ENCODE peak calls at places on chromosomes 2 and 18, in five cellular contexts. One of them, this sample, is unnamed.
A peak's percentile ranks its signal among the peaks of the same experiment; 100 is the strongest.

GRCh38 chr2:109217362-109218086 is 88.5 kb downstream of the SH3RF3 start:
- DNase-seq in A549: no peak
- DNase-seq in K562: no peak
- DNase-seq in SK-N-SH: no peak
- DNase-seq in GM12878: no peak
- DNase-seq in this sample: peak; percentile 100

GRCh38 chr18:78901923-78902794 is 77.5 kb upstream of the SALL3 start:
- DNase-seq in A549: no peak
- DNase-seq in K562: no peak
- DNase-seq in SK-N-SH: no peak
- DNase-seq in GM12878: no peak
- DNase-seq in this sample: no peak

GRCh38 chr2:224166661-224167060 is 127.6 kb upstream of the SERPINE2 start:
- DNase-seq in A549: no peak
- DNase-seq in K562: no peak
- DNase-seq in SK-N-SH: no peak
- DNase-seq in GM12878: no peak
- DNase-seq in this sample: no peak

GRCh38 chr2:3692375-3692774 is 11.0 kb upstream of the DCDC2C start:
- DNase-seq in A549: peak; percentile 40
- DNase-seq in K562: peak; percentile 11
- DNase-seq in SK-N-SH: peak; percentile 68
- DNase-seq in GM12878: no peak
- DNase-seq in this sample: peak; percentile 31

GRCh38 chr18:78925557-78926242 is 53.9 kb upstream of the SALL3 start:
- DNase-seq in A549: no peak
- DNase-seq in K562: no peak
- DNase-seq in SK-N-SH: no peak
- DNase-seq in GM12878: no peak
- DNase-seq in this sample: no peak

GRCh38 chr18:34444622-34445021 is 219.9 kb upstream of the NOL4 start:
- DNase-seq in A549: no peak
- DNase-seq in K562: no peak
- DNase-seq in SK-N-SH: no peak
- DNase-seq in GM12878: no peak
- DNase-seq in this sample: no peak

GRCh38 chr18:38038242-38038641 is 472.6 kb upstream of the CELF4 start:
- DNase-seq in A549: no peak
- DNase-seq in K562: no peak
- DNase-seq in SK-N-SH: no peak
- DNase-seq in GM12878: no peak
- DNase-seq in this sample: no peak

GRCh38 chr2:170411660-170412059 is 233.7 kb downstream of the MYO3B start:
- DNase-seq in A549: no peak
- DNase-seq in K562: no peak
- DNase-seq in SK-N-SH: no peak
- DNase-seq in GM12878: no peak
- DNase-seq in this sample: no peak

GRCh38 chr2:127225186-127225960 is 5.3 kb upstream of the CYP27C1 start:
- DNase-seq in A549: no peak
- DNase-seq in K562: no peak
- DNase-seq in SK-N-SH: no peak
- DNase-seq in GM12878: no peak
- DNase-seq in this sample: peak; percentile 72

GRCh38 chr2:104855174-104856085 is 1.5 kb downstream of the POU3F3 start:
- DNase-seq in A549: no peak
- DNase-seq in K562: no peak
- DNase-seq in SK-N-SH: peak; percentile 56
- DNase-seq in GM12878: no peak
- DNase-seq in this sample: no peak

GRCh38 chr2:96928277-96928781 is 58.1 kb downstream of the FAM178B start:
- DNase-seq in A549: no peak
- DNase-seq in K562: no peak
- DNase-seq in SK-N-SH: no peak
- DNase-seq in GM12878: no peak
- DNase-seq in this sample: no peak

GRCh38 chr2:220664272-220665107 is 907.6 kb downstream of the EPHA4 start:
- DNase-seq in A549: no peak
- DNase-seq in K562: no peak
- DNase-seq in SK-N-SH: no peak
- DNase-seq in GM12878: no peak
- DNase-seq in this sample: peak; percentile 66

GRCh38 chr18:33755918-33756590 is 178.0 kb downstream of the ASXL3 start:
- DNase-seq in A549: peak; percentile 3
- DNase-seq in K562: no peak
- DNase-seq in SK-N-SH: no peak
- DNase-seq in GM12878: no peak
- DNase-seq in this sample: peak; percentile 93

GRCh38 chr2:98532761-98533160 is 75.6 kb downstream of the COA5 start:
- DNase-seq in A549: no peak
- DNase-seq in K562: no peak
- DNase-seq in SK-N-SH: no peak
- DNase-seq in GM12878: no peak
- DNase-seq in this sample: no peak

GRCh38 chr2:5698171-5698570 is 6.0 kb downstream of the SOX11 start:
- DNase-seq in A549: no peak
- DNase-seq in K562: no peak
- DNase-seq in SK-N-SH: no peak
- DNase-seq in GM12878: no peak
- DNase-seq in this sample: no peak

GRCh38 chr2:5696351-5696740 is 4.2 kb downstream of the SOX11 start:
- DNase-seq in A549: no peak
- DNase-seq in K562: no peak
- DNase-seq in SK-N-SH: peak; percentile 82
- DNase-seq in GM12878: no peak
- DNase-seq in this sample: peak; percentile 27

GRCh38 chr2:5695641-5696350 is 3.6 kb downstream of the SOX11 start:
- DNase-seq in A549: no peak
- DNase-seq in K562: no peak
- DNase-seq in SK-N-SH: peak; percentile 80
- DNase-seq in GM12878: no peak
- DNase-seq in this sample: peak; percentile 55

GRCh38 chr2:5697554-5697953 is 5.4 kb downstream of the SOX11 start:
- DNase-seq in A549: no peak
- DNase-seq in K562: no peak
- DNase-seq in SK-N-SH: no peak
- DNase-seq in GM12878: no peak
- DNase-seq in this sample: no peak

GRCh38 chr2:5696741-5697521 is 4.7 kb downstream of the SOX11 start:
- DNase-seq in A549: no peak
- DNase-seq in K562: no peak
- DNase-seq in SK-N-SH: peak; percentile 91
- DNase-seq in GM12878: no peak
- DNase-seq in this sample: peak; percentile 53
- H3K4me3 ChIP-seq in A549: no peak overlapping the region
- H3K4me3 ChIP-seq in K562: no peak overlapping the region
- H3K4me3 ChIP-seq in SK-N-SH: peak overlapping the region; percentile 95
- H3K4me3 ChIP-seq in GM12878: peak overlapping the region; percentile 22
- H3K4me3 ChIP-seq in this sample: peak overlapping the region; percentile 79

DNA sequence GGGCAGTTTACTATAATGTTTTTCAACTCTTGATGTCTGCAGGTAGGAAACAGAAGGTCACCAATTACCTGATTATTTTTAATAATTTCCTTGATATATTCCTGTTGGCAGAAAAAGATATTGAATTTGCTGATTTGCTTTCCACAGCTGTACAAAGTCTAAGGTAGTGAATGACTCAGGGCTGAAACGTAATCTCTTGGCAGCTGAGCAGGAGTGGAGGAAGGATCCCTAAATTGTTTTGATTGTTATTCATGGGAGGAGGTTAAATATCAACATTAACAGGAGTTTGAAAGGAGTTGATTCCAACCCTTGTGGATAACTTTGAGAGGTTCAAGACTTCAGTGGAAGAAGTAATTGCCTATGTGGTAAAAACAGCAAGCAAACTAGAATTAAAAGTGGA is 345.2 kb upstream of the SLC8A1 start:
- DNase-seq in A549: no peak
- DNase-seq in K562: no peak
- DNase-seq in SK-N-SH: no peak
- DNase-seq in GM12878: no peak
- DNase-seq in this sample: peak; percentile 38
- TF ChIP-seq RCOR1 in A549: no peak
- TF ChIP-seq RCOR1 in K562: no peak
- TF ChIP-seq RCOR1 in SK-N-SH: no peak
- TF ChIP-seq RCOR1 in GM12878: no peak
- TF ChIP-seq RCOR1 in this sample: no peak

GRCh38 chr2:41948397-41948763 is 99.4 kb upstream of the PKDCC start:
- DNase-seq in A549: no peak
- DNase-seq in K562: no peak
- DNase-seq in SK-N-SH: no peak
- DNase-seq in GM12878: no peak
- DNase-seq in this sample: no peak
- H3K4me3 ChIP-seq in A549: no peak overlapping the region
- H3K4me3 ChIP-seq in K562: no peak overlapping the region
- H3K4me3 ChIP-seq in SK-N-SH: no peak overlapping the region
- H3K4me3 ChIP-seq in GM12878: no peak overlapping the region
- H3K4me3 ChIP-seq in this sample: no peak overlapping the region

GRCh38 chr2:239725551-239725890 is 299.6 kb downstream of the NDUFA10 start:
- DNase-seq in A549: no peak
- DNase-seq in K562: no peak
- DNase-seq in SK-N-SH: no peak
- DNase-seq in GM12878: no peak
- DNase-seq in this sample: no peak
- TF ChIP-seq RCOR1 in A549: no peak
- TF ChIP-seq RCOR1 in K562: no peak
- TF ChIP-seq RCOR1 in SK-N-SH: no peak
- TF ChIP-seq RCOR1 in GM12878: no peak
- TF ChIP-seq RCOR1 in this sample: no peak

GRCh38 chr2:28730641-28731146 is 20.9 kb upstream of the PPP1CB start:
- DNase-seq in A549: no peak
- DNase-seq in K562: no peak
- DNase-seq in SK-N-SH: no peak
- DNase-seq in GM12878: no peak
- DNase-seq in this sample: no peak

GRCh38 chr2:28729698-28730097 is 21.9 kb upstream of the PPP1CB start:
- DNase-seq in A549: no peak
- DNase-seq in K562: no peak
- DNase-seq in SK-N-SH: no peak
- DNase-seq in GM12878: no peak
- DNase-seq in this sample: peak; percentile 65

GRCh38 chr2:28737655-28738054 is 14.0 kb upstream of the PPP1CB start:
- DNase-seq in A549: no peak
- DNase-seq in K562: no peak
- DNase-seq in SK-N-SH: no peak
- DNase-seq in GM12878: no peak
- DNase-seq in this sample: no peak

GRCh38 chr2:28736034-28736433 is 15.6 kb upstream of the PPP1CB start:
- DNase-seq in A549: no peak
- DNase-seq in K562: no peak
- DNase-seq in SK-N-SH: peak; percentile 40
- DNase-seq in GM12878: no peak
- DNase-seq in this sample: no peak

DNA sequence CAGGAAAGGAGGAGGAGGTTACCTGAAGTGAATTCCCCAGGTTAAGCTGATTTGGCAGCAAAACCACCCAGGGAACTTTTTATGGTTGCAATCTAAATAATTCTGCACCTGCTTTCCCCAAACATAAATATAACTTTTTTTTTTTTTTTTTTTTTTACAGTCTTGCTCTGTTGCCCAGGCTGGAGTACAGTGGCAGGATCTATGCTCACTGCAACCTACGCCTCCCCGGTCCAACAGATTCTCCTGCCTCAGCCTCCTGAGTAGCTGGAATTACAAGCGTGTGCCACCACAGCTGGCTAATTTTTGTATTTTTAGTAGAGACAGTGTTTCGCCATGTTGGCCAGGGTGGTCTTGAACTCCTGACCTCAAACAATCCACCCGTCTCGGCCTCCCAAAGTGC is 16.1 kb upstream of the PPP1CB start:
- DNase-seq in A549: no peak
- DNase-seq in K562: no peak
- DNase-seq in SK-N-SH: no peak
- DNase-seq in GM12878: no peak
- DNase-seq in this sample: no peak
- H3K4me3 ChIP-seq in A549: no peak overlapping the region
- H3K4me3 ChIP-seq in K562: no peak overlapping the region
- H3K4me3 ChIP-seq in SK-N-SH: no peak overlapping the region
- H3K4me3 ChIP-seq in GM12878: no peak overlapping the region
- H3K4me3 ChIP-seq in this sample: no peak overlapping the region

DNA sequence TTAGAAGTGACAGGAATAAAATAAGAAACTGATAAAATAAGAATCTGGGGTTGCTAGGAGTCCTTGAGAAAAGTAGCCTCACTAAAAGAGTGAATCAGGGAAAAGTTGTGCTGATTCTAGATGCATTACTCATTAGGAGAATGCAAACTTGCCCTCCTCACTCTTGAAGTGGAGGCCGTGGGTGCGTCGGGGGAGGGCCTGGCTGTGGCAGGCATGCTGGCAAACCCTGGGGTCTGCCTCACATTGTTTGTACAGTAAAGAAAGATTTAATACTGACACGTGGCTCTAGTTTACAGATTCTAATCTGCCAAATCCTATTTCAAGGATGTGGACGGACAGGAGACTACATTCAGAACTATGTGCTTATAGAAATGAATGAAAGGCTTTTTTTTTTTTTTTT is 41.9 kb downstream of the TANC1 start:
- DNase-seq in A549: no peak
- DNase-seq in K562: no peak
- DNase-seq in SK-N-SH: peak; percentile 61
- DNase-seq in GM12878: no peak
- DNase-seq in this sample: peak; percentile 80
- TF ChIP-seq RCOR1 in A549: no peak
- TF ChIP-seq RCOR1 in K562: no peak
- TF ChIP-seq RCOR1 in SK-N-SH: peak; percentile 7
- TF ChIP-seq RCOR1 in GM12878: no peak
- TF ChIP-seq RCOR1 in this sample: no peak

DNA sequence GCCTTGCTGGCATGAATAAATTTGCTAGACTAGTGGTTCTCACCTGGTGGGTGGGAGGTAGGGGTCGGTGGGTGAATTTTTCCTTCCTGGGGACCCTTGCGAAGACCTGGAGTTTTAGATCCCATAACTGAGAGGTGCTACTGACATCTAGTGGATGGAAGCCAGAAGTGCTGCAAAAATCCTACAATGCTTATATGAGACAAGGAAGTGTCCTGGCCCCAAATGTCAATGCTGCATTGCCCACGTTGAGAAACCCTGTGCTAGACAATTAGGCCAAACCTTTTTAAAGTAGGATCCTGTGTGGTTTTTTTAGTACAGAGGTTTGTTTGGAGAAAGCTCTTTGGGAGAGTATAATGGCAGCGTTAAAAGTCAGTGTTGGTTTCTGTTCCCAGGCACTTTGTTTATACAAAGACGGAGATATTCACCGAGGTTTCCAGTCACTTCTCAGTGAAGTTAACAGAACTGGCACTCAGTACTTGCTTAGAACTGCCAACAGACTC is 9.6 kb downstream of the SERPINB8 start:
- DNase-seq in A549: peak; percentile 36
- DNase-seq in K562: peak; percentile 36
- DNase-seq in SK-N-SH: peak; percentile 64
- DNase-seq in GM12878: no peak
- DNase-seq in this sample: peak; percentile 70
- H3K4me3 ChIP-seq in A549: no peak overlapping the region
- H3K4me3 ChIP-seq in K562: no peak overlapping the region
- H3K4me3 ChIP-seq in SK-N-SH: peak overlapping the region; percentile 40
- H3K4me3 ChIP-seq in GM12878: no peak overlapping the region
- H3K4me3 ChIP-seq in this sample: peak overlapping the region; percentile 37